ENCODE peak calls at places on chromosomes 5 and 9, in nine cellular contexts. H is GM23338, M is HCT116, B is PC-3, N is neural progenitor cell, J is GM23248, O is OCI-LY7, G is hepatocyte, P is MM.1S. V is an unnamed sample.

GRCh38 chr9:83957029-83957513 is 22.9 kb downstream of the HNRNPK start:
- DNase-seq in H (peak), M (no peak), B (no peak), N (no peak), J (peak), O (no peak), G (no peak), P (no peak), V (no peak)

GRCh38 chr9:132677976-132678375 is 7.7 kb downstream of the GTF3C4 start:
- DNase-seq in H (no peak), M (no peak), B (no peak), N (no peak), J (no peak), O (no peak), G (no peak), P (no peak), V (no peak)

GRCh38 chr5:92916036-92916435 is 665.0 kb downstream of the NR2F1-AS1 start:
- DNase-seq in H (no peak), M (no peak), B (peak), N (no peak), J (peak), O (no peak), G (peak), P (no peak), V (no peak)

GRCh38 chr9:3732077-3733038 is 206.6 kb upstream of the RFX3 start:
- DNase-seq in H (peak), M (peak), B (peak), N (peak), J (peak), O (peak), G (peak), P (peak), V (peak)

GRCh38 chr5:108567429-108567828 is 180.3 kb upstream of the FER start:
- DNase-seq in H (no peak), M (no peak), B (no peak), N (no peak), J (no peak), O (no peak), G (no peak), P (no peak), V (no peak)

GRCh38 chr5:120463991-120464626 is at the start of gene PRR16:
- DNase-seq in H (peak), M (no peak), B (peak), N (peak), J (peak), O (no peak), G (peak), P (peak), V (peak)

GRCh38 chr9:74953235-74953741 is 576 bp upstream of the C9orf40 start:
- DNase-seq in H (no peak), M (no peak), B (no peak), N (peak), J (peak), O (peak), G (no peak), P (no peak), V (no peak)

GRCh38 chr9:121463026-121463827 is 36.4 kb downstream of the GGTA1 start:
- DNase-seq in H (peak), M (peak), B (peak), N (peak), J (peak), O (peak), G (peak), P (no peak), V (peak)

GRCh38 chr9:89797970-89798369 is 193.2 kb downstream of the GADD45G start:
- DNase-seq in H (no peak), M (no peak), B (no peak), N (no peak), J (no peak), O (no peak), G (peak), P (no peak), V (peak)

GRCh38 chr9:6765396-6765795 is 7.6 kb downstream of the KDM4C start:
- DNase-seq in H (no peak), M (no peak), B (no peak), N (no peak), J (no peak), O (no peak), G (no peak), P (no peak), V (no peak)

GRCh38 chr9:15101046-15101445 is 190.8 kb upstream of the FREM1 start:
- DNase-seq in H (no peak), M (no peak), B (no peak), N (no peak), J (no peak), O (no peak), G (peak), P (no peak), V (no peak)

GRCh38 chr5:51043740-51044139 is 339.5 kb upstream of the ISL1 start:
- DNase-seq in H (no peak), M (no peak), B (no peak), N (no peak), J (no peak), O (no peak), G (no peak), P (no peak), V (no peak)

GRCh38 chr9:36798350-36799065 is 225.8 kb downstream of the MELK start:
- DNase-seq in H (peak), M (no peak), B (peak), N (peak), J (no peak), O (no peak), G (no peak), P (no peak), V (peak)

GRCh38 chr9:110179734-110180133 is 28.2 kb downstream of the C9orf152 start:
- DNase-seq in H (no peak), M (no peak), B (peak), N (no peak), J (peak), O (no peak), G (no peak), P (no peak), V (no peak)

GRCh38 chr5:68329554-68329953 is 114.0 kb downstream of the PIK3R1 start:
- DNase-seq in H (no peak), M (no peak), B (no peak), N (no peak), J (peak), O (no peak), G (no peak), P (no peak), V (no peak)

GRCh38 chr5:56369333-56369947 is 136.3 kb upstream of the ANKRD55 start:
- DNase-seq in H (no peak), M (no peak), B (no peak), N (no peak), J (no peak), O (no peak), G (no peak), P (no peak), V (no peak)

DNA sequence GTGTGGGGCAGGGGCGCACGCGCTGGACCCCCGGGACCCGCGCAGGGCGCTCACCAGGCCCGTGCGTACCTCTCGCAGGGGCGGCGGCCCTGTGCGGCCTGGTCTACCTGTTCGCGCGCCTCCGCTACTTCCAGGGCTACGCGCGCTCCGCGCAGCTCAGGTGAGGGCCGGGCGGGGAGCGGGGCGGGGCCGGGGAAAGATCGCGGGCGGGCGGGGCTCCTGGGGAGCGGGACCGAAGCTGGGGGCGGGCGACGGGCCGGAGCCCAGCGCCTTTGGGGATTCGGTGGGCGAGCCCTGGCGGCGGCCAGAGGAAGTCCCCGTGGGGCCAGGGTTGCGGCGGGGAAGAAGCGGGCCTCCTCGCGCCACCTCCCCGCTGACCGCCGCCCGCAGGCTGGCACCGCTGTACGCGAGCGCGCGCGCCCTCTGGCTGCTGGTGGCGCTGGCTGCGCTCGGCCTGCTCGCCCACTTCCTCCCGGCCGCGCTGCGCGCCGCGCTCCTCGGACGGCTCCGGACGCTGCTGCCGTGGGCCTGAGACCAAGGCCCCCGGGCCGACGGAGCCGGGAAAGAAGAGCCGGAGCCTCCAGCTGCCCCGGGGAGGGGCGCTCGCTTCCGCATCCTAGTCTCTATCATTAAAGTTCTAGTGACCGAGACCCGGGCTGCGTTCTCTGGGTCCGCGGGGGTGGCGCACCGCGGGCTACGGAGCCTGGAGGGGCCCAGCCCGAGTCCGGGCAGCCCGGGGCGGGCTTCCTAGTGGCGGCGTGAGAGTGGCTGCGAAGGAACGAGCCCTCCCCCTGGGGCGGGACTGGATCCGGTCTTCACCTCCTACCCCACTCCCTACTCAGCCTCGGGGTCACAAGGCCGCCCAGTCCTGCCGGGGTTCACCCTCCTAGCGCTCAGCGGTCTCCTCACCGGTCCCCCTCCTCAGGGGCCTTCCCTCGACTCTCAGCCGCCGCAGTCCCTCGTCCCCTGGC is 2.4 kb downstream of the LTC4S start:
- DNase-seq in H (peak), M (no peak), B (peak), N (peak), J (peak), O (peak), G (peak), P (peak), V (peak)
- TF ChIP-seq EZH2phosphoT487 in H (no peak), M (no peak), B (no peak), N (no peak), J (no peak), O (no peak), G (no peak), P (no peak), V (no peak)

DNA sequence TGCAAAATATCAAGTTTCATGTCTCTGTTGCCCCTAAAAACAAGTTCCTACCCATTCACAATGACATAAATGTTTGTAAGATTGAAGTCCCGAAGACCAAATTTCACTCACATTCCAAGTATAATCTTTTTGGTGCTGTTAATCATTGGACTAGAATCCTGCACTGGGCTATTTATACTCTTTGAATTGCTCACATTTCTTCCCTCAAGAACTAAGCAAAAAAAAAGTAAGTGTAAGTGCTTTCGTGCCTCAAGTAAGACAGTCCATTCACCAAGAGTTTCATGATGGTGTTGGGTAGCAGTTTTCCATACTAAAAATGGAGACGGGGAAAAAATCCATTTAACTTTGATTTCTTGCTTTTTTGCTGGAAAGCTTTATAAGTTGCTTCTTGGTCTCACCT is 242.3 kb downstream of the EBF1 start:
- DNase-seq in H (no peak), M (no peak), B (no peak), N (no peak), J (no peak), O (no peak), G (no peak), P (no peak), V (no peak)
- H3K27ac ChIP-seq in H (no peak), M (no peak), B (peak), N (no peak), J (no peak), O (no peak), G (no peak), P (no peak), V (no peak)

DNA sequence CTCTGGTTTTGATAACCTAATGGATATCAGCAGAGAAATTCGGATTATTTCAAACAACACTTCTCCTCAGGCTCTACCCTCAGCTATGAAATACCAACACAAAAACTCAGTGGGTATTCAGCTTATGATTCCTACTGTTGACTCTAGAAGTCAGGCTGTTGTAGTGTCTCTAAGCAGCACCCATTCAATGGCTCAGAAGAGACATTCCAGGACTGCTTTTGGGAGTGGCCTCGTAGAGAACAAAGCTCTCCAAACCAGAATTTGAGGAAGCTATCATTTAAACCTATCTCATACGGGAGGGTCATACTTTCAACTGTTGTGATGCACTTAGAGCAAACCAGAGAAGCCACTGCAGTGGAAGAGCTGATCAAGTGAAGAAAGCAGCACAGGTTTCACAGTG is 34.1 kb downstream of the ETF1 start:
- DNase-seq in H (no peak), M (no peak), B (no peak), N (peak), J (peak), O (no peak), G (no peak), P (no peak), V (no peak)
- TF ChIP-seq EZH2phosphoT487 in H (no peak), M (no peak), B (no peak), N (no peak), J (no peak), O (no peak), G (no peak), P (no peak), V (no peak)

GRCh38 chr5:115543365-115543700 is 1.2 kb downstream of the FEM1C start:
- DNase-seq in H (no peak), M (no peak), B (no peak), N (peak), J (peak), O (no peak), G (peak), P (peak), V (no peak)

GRCh38 chr5:115541586-115541985 is 3.0 kb downstream of the FEM1C start:
- DNase-seq in H (no peak), M (no peak), B (peak), N (no peak), J (peak), O (no peak), G (no peak), P (no peak), V (no peak)

GRCh38 chr5:115543931-115544370 is 624 bp downstream of the FEM1C start:
- DNase-seq in H (peak), M (no peak), B (peak), N (peak), J (peak), O (peak), G (peak), P (peak), V (no peak)

GRCh38 chr5:115542076-115542475 is 2.5 kb downstream of the FEM1C start:
- DNase-seq in H (no peak), M (no peak), B (no peak), N (no peak), J (peak), O (no peak), G (no peak), P (no peak), V (no peak)

GRCh38 chr5:115542651-115543364 is 1.8 kb downstream of the FEM1C start:
- DNase-seq in H (no peak), M (no peak), B (peak), N (no peak), J (peak), O (peak), G (no peak), P (no peak), V (no peak)
- H3K27ac ChIP-seq in H (no peak), M (no peak), B (no peak), N (no peak), J (peak), O (no peak), G (peak), P (peak), V (no peak)

GRCh38 chr9:123036886-123037540 is 3.5 kb downstream of the GPR21 start:
- DNase-seq in H (no peak), M (no peak), B (no peak), N (no peak), J (peak), O (no peak), G (no peak), P (no peak), V (no peak)

GRCh38 chr9:123031963-123032362 is 1.5 kb upstream of the GPR21 start:
- DNase-seq in H (no peak), M (no peak), B (no peak), N (no peak), J (no peak), O (no peak), G (no peak), P (no peak), V (no peak)

GRCh38 chr9:123033352-123033751 is at the start of gene GPR21:
- DNase-seq in H (peak), M (no peak), B (no peak), N (peak), J (no peak), O (no peak), G (peak), P (no peak), V (no peak)

GRCh38 chr9:123034881-123035465 is 1.5 kb downstream of the GPR21 start:
- DNase-seq in H (no peak), M (no peak), B (no peak), N (no peak), J (no peak), O (no peak), G (no peak), P (no peak), V (no peak)

GRCh38 chr9:123033864-123034598 is 564 bp downstream of the GPR21 start:
- DNase-seq in H (no peak), M (no peak), B (no peak), N (no peak), J (no peak), O (no peak), G (peak), P (no peak), V (no peak)
- TF ChIP-seq EZH2phosphoT487 in H (no peak), M (no peak), B (no peak), N (no peak), J (no peak), O (no peak), G (no peak), P (no peak), V (no peak)

DNA sequence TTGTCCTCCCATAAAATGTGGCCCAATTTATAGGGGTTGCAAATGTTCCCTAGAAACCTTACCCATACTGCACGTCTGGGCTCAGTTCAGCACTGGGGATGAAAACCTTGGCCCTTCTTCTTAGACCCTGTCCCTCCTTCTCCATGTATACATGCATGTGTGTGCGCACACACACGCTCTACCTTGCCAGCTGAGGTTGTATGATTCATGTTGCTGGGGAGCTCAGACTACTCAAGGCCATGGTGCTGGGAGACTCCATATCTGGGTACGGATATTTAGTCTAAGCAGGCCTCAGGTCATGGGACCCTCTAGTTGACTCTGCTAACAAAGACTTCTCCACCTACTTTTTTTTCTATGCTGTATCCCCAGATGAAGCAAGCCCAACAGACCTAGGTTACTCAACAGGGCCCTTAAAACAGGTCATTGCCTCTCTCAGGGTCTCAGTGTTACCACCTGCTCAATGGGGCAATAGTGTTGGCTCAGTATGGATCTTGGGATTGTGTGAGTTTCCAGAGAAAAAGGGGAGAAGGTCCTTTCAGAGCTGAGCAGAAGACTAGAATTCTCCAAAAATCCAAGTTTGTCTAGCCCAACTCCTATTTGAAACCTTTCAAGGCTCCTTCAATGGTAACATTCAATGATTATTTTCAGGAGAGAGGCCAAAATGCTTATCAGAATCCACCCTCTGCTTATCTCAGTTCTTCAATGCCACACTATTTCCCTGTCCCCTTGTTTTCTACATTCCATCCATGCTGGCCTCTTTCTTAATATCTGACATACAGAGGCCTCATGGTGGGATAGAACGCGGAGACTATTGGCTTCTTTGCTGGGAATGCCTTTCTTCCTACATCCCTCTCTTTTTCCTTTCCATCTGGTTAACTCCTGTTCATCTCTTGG is 123.6 kb upstream of the PITX1 start:
- DNase-seq in H (no peak), M (no peak), B (no peak), N (no peak), J (no peak), O (no peak), G (no peak), P (no peak), V (no peak)
- H3K27ac ChIP-seq in H (no peak), M (no peak), B (peak), N (no peak), J (no peak), O (no peak), G (no peak), P (no peak), V (no peak)

V was measured in SK-N-SH.